ENCODE peak calls at places on chromosomes 7 and 10, in seven cellular contexts. Q is aorta; M is right cardiac atrium; F is CD4-positive, alpha-beta T cell; E is HCT116; K is A549; U is ovary. O is an unnamed sample.

GRCh38 chr7:47330561-47331178 is 251.2 kb downstream of the TNS3 start:
- DNase-seq in K (no peak), M (no peak), Q (peak), F (no peak), E (no peak), U (no peak), O (no peak)

GRCh38 chr10:117550599-117551321 is 8.2 kb downstream of the EMX2 start:
- DNase-seq in K (no peak), E (no peak), Q (peak), F (no peak), U (no peak), M (no peak), O (no peak)

GRCh38 chr7:277228-277627 is 12.7 kb upstream of the FOXL3 start:
- DNase-seq in Q (peak), F (no peak), K (no peak), U (no peak), M (no peak), E (no peak), O (no peak)

GRCh38 chr7:2482725-2483451 is 6.7 kb upstream of the GRIFIN start:
- DNase-seq in U (no peak), Q (peak), K (peak), F (no peak), E (no peak), M (no peak), O (no peak)

GRCh38 chr7:133633055-133633454 is 380.2 kb downstream of the EXOC4 start:
- DNase-seq in E (no peak), F (no peak), M (no peak), U (no peak), Q (no peak), K (no peak), O (peak)

GRCh38 chr10:48332166-48332870 is 25.8 kb downstream of the MAPK8 start:
- DNase-seq in E (no peak), U (no peak), K (no peak), M (no peak), Q (no peak), F (no peak), O (peak)

GRCh38 chr7:2525161-2525930 is 5.8 kb downstream of the LFNG start:
- DNase-seq in U (no peak), K (no peak), F (no peak), E (no peak), Q (no peak), M (peak), O (no peak)

GRCh38 chr10:126247454-126247975 is 140.8 kb downstream of the ADAM12 start:
- DNase-seq in Q (peak), E (no peak), U (peak), F (no peak), K (peak), M (peak), O (peak)

GRCh38 chr10:8962249-8962648 is 907.8 kb downstream of the GATA3 start:
- DNase-seq in U (no peak), K (no peak), F (no peak), Q (no peak), E (no peak), M (no peak), O (peak)

GRCh38 chr7:157757776-157758467 is 421.1 kb downstream of the DNAJB6 start:
- DNase-seq in U (no peak), K (no peak), M (no peak), F (no peak), Q (no peak), E (no peak), O (no peak)

GRCh38 chr7:136687693-136688322 is 180.6 kb upstream of the CHRM2 start:
- DNase-seq in E (no peak), K (peak), Q (no peak), M (no peak), U (no peak), F (no peak), O (no peak)

GRCh38 chr10:127926455-127926854 is 19.6 kb downstream of the PTPRE start:
- DNase-seq in K (no peak), Q (no peak), E (no peak), U (no peak), M (no peak), F (no peak), O (no peak)
- H3K27ac ChIP-seq in K (no peak), Q (no peak), E (no peak), U (no peak), M (peak), F (no peak), O (no peak)

DNA sequence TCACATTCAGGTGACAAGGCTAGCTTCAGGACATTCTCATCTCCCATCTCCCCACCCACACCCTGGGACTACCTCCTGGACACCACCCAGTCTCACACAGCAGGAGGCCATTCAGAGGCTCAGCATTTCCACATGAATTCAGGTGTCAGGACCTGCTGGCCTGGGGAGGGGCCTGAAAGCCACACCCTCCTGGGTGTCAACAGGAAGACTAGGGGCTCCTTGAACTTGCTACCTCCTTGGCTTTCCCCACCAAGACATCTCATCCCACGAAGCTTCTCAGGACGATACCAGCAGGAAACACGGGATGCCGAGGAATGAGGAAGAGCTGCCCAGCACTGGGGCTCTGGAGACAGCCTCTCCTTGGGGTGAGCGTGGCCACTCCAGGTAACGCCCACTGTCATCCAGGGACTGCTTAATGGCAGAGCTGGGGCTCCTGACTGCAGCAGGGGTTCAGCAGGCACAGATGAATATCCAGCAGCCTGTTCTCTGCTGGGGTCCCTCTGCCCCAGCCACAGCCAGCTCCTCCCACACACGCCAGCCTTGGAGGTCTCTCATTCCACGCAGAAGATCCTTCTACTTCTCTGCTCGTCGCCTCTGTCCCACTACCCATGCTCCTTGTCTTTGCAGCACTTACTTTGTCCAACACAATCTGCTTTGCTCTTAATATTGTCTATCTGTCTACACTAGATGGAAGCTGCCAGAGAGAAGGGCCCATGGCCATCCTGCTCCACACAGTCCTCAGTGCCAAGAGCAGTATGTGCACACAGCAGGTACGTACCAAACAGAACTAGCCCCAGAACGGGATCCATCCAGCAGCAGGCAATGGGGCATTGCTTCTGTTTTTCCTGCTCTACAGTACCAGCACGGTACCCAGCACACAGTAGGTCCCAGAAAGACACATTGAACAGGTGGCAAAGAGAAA is 88.7 kb downstream of the FAM53B start:
- DNase-seq in F (no peak), M (peak), Q (no peak), E (no peak), U (no peak), K (no peak), O (no peak)
- H3K27ac ChIP-seq in F (no peak), M (peak), Q (no peak), E (no peak), U (no peak), K (no peak), O (peak)

DNA sequence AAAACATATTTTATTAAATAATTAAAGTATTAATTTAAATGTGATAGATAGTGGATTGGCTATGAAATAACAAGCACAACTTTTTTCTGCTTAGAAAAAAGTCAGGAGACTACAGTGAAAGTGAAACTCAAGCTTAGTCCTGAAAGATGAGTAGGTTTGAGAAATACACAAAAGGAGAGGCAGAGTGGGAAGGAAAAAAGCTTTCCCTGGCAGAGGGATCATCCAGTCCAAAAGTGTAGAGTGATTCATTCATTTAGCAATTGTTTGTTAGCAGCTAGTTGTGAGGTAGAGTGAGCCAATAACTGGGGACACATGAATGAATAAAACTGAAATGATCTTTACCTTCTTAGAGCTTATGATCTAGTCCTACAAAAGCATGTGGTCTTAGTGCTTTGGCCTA is 93.5 kb downstream of the FOXP2 start:
- DNase-seq in M (no peak), E (no peak), K (no peak), Q (no peak), F (no peak), U (no peak), O (no peak)
- H3K27ac ChIP-seq in M (no peak), E (no peak), K (no peak), Q (no peak), F (no peak), U (no peak), O (no peak)

DNA sequence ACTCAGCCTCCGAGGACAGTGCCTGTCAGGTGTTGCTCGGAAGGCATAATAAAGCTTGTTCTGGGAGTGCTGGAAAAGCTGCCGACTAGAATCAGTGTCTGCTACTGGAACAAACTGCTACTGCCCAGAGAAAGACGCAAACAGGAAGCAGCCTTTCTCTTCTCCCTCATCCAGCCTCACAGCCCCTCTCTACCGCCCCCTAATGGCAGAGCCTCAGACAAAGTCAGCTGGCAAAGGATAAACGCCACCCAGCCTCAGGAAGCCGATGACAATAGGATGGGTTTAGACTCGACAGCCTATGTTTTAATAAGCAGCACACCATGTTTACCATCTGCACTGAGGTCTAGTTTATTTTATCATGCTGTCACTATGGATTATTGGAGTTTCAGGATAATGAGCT is 169.5 kb upstream of the LYZL1 start:
- DNase-seq in F (no peak), K (peak), U (peak), E (peak), M (peak), Q (no peak), O (no peak)
- H3K27ac ChIP-seq in F (no peak), K (peak), U (no peak), E (no peak), M (no peak), Q (no peak), O (no peak)